ENCODE peak calls at places on chromosomes 1 and 21, in five cellular contexts. A is testis, C is endothelial cell of umbilical vein, M is SK-N-SH, I is neural progenitor cell. N is an unnamed sample.

GRCh38 chr1:207248544-207249206 is 72.8 kb upstream of the CD55 start:
- DNase-seq in A (no peak), I (no peak), M (no peak), C (no peak), N (no peak)

GRCh38 chr1:37509181-37509580 is 5.4 kb downstream of the MEAF6 start:
- DNase-seq in C (no peak), A (no peak), M (peak; percentile 15), I (peak; percentile 14), N (no peak)

GRCh38 chr21:16794944-16795343 is 717.9 kb upstream of the CXADR start:
- DNase-seq in C (peak; percentile 77), A (no peak), I (no peak), M (no peak), N (no peak)

GRCh38 chr1:215166886-215167285 is 84.3 kb downstream of the KCNK2 start:
- DNase-seq in C (no peak), I (no peak), M (no peak), A (no peak), N (no peak)

GRCh38 chr1:92980732-92981647 is 19.7 kb upstream of the DIPK1A start:
- DNase-seq in C (no peak), A (no peak), I (no peak), M (no peak), N (no peak)

GRCh38 chr1:15997076-15997585 is 6.9 kb upstream of the SRARP start:
- DNase-seq in I (no peak), M (no peak), A (no peak), C (no peak), N (no peak)

GRCh38 chr1:40692429-40692905 is 963 bp downstream of the NFYC start:
- DNase-seq in M (no peak), C (no peak), I (peak; percentile 73), A (peak; percentile 51), N (no peak)

GRCh38 chr1:14304381-14304865 is 294.1 kb upstream of the KAZN start:
- DNase-seq in M (no peak), C (no peak), A (peak; percentile 28), I (no peak), N (no peak)

GRCh38 chr1:145872421-145872891 is 13.2 kb downstream of the ANKRD35 start:
- DNase-seq in M (no peak), I (peak; percentile 37), A (peak; percentile 58), C (no peak), N (no peak)

GRCh38 chr1:98113811-98114210 is 193.0 kb upstream of the DPYD start:
- DNase-seq in I (no peak), M (no peak), C (no peak), A (no peak), N (no peak)

GRCh38 chr1:226653311-226653921 is 85.7 kb downstream of the ITPKB start:
- DNase-seq in M (no peak), I (no peak), A (no peak), C (no peak), N (no peak)

GRCh38 chr1:43149889-43150288 is 22.2 kb downstream of the EBNA1BP2 start:
- DNase-seq in A (no peak), I (no peak), M (no peak), C (no peak), N (no peak)

GRCh38 chr1:238861342-238861741 is 525.0 kb upstream of the CHRM3 start:
- DNase-seq in I (no peak), A (no peak), C (no peak), M (no peak), N (no peak)

GRCh38 chr1:67687649-67688048 is 2.6 kb downstream of the GADD45A start:
- DNase-seq in I (no peak), A (no peak), C (no peak), M (no peak), N (no peak)

GRCh38 chr1:42165511-42166210 is 1.1 kb upstream of the GUCA2A start:
- DNase-seq in I (no peak), M (peak; percentile 76), C (peak; percentile 9), A (no peak), N (no peak)

GRCh38 chr1:55164906-55165305 is 50.3 kb downstream of the USP24 start:
- DNase-seq in I (no peak), A (no peak), M (no peak), C (no peak), N (no peak)

GRCh38 chr1:180586671-180587155 is 27.9 kb downstream of the OVAAL start:
- DNase-seq in M (no peak), I (no peak), C (peak; percentile 47), A (peak; percentile 84), N (no peak)

GRCh38 chr1:103516693-103517092 is 8.8 kb upstream of the RNPC3 start:
- DNase-seq in M (no peak), C (peak; percentile 33), A (no peak), I (no peak), N (no peak)

GRCh38 chr1:149977345-149977744 is 33.2 kb downstream of the OTUD7B start:
- DNase-seq in I (no peak), M (no peak), A (no peak), C (no peak), N (no peak)

GRCh38 chr1:28258628-28259251 is 578 bp upstream of the SESN2 start:
- DNase-seq in M (no peak), I (no peak), C (no peak), A (peak; percentile 33), N (no peak)

GRCh38 chr1:202163281-202164270 is 3.2 kb upstream of the PTPN7 start:
- DNase-seq in I (no peak), A (no peak), M (no peak), C (no peak), N (no peak)

GRCh38 chr1:76677775-76678405 is 189.4 kb upstream of the ST6GALNAC5 start:
- DNase-seq in C (no peak), M (no peak), I (no peak), A (no peak), N (no peak)

GRCh38 chr1:38805036-38805435 is 54.5 kb downstream of the RRAGC start:
- DNase-seq in M (no peak), C (no peak), A (no peak), I (no peak), N (no peak)

GRCh38 chr1:38804062-38804886 is 55.3 kb downstream of the RRAGC start:
- DNase-seq in A (no peak), M (peak; percentile 66), I (peak; percentile 83), C (no peak), N (no peak)

GRCh38 chr1:38800720-38801671 is 58.6 kb downstream of the RRAGC start:
- DNase-seq in I (no peak), C (no peak), A (no peak), M (no peak), N (no peak)

GRCh38 chr1:38806090-38806489 is 53.5 kb downstream of the RRAGC start:
- DNase-seq in C (no peak), A (no peak), I (no peak), M (no peak), N (no peak)

GRCh38 chr1:38803647-38804046 is 55.9 kb downstream of the RRAGC start:
- DNase-seq in I (no peak), A (no peak), C (peak; percentile 9), M (no peak), N (no peak)
- H3K27ac ChIP-seq in I (no peak overlapping the region), A (no peak overlapping the region), C (no peak overlapping the region), M (no peak overlapping the region), N (no peak overlapping the region)

GRCh38 chr21:45598109-45598508 is 45.4 kb upstream of the PCBP3 start:
- DNase-seq in A (no peak), M (no peak), I (no peak), C (no peak), N (no peak)

GRCh38 chr21:45596704-45597318 is 46.7 kb upstream of the PCBP3 start:
- DNase-seq in I (peak; percentile 83), C (peak; percentile 60), M (peak; percentile 87), A (peak; percentile 82), N (peak; percentile 88)

GRCh38 chr21:45600248-45600647 is 43.3 kb upstream of the PCBP3 start:
- DNase-seq in C (no peak), A (no peak), M (no peak), I (no peak), N (no peak)

GRCh38 chr21:45599146-45599581 is 44.4 kb upstream of the PCBP3 start:
- DNase-seq in I (no peak), A (no peak), M (no peak), C (no peak), N (no peak)

GRCh38 chr21:45598666-45599065 is 44.9 kb upstream of the PCBP3 start:
- DNase-seq in M (no peak), I (no peak), C (no peak), A (no peak), N (no peak)
- H3K4me3 ChIP-seq in M (no peak overlapping the region), I (no peak overlapping the region), C (no peak overlapping the region), A (no peak overlapping the region), N (no peak overlapping the region)

DNA sequence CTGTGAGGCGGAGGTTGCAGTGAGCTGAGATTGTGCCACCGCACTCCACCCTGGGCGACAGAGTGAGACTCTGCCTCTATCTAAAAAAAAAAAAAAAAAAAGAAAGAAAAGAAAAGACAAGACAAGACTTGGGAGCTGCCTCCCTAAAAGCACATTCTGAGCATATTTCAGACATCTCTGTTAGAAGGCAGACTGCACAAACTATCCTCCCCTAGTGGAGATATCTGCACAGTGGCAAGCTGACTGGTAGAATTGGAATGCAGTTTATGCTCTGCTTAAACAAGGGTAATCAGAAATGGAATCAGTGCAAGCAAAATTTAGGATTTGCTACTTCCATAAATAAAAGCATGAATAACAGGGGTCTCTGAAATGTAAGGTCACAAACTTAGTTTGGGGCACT is 31.8 kb downstream of the GNG4 start:
- DNase-seq in C (no peak), M (no peak), I (no peak), A (no peak), N (no peak)
- TF ChIP-seq CTCF in C (no peak), M (peak; percentile 56), I (no peak), A (no peak), N (peak; percentile 24)

DNA sequence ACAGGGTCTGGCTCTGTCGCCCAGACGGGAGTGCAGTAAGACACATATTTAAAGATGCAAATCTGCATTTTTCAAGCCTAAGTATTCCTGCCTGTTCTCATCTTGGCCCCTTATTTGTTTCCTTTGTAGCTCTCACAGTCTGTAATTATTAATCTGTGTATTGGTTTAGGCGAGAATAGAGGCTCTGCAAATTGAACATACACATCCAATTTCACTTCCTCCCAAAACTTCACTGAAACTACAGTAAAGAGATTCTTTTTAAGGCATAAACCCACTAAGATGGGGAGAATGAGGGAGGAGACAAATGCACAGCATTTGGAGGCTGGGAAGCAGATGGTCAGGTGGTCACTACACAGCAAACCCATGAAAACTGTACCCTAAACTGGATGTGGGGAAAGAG is 21.0 kb downstream of the HMGN2 start:
- DNase-seq in A (no peak), C (no peak), M (no peak), I (no peak), N (no peak)
- H3K27ac ChIP-seq in A (no peak overlapping the region), C (no peak overlapping the region), M (no peak overlapping the region), I (no peak overlapping the region), N (no peak overlapping the region)

GRCh38 chr1:64357376-64357775 is 112.6 kb upstream of the CACHD1 start:
- DNase-seq in I (no peak), A (no peak), M (no peak), C (no peak), N (no peak)
- H3K4me3 ChIP-seq in I (no peak overlapping the region), A (no peak overlapping the region), M (no peak overlapping the region), C (no peak overlapping the region), N (no peak overlapping the region)

GRCh38 chr1:17849216-17849615 is 94.1 kb downstream of the ACTL8 start:
- DNase-seq in M (no peak), I (no peak), C (no peak), A (no peak), N (no peak)
- TF ChIP-seq CTCF in M (peak; percentile 33), I (peak; percentile 16), C (no peak), A (no peak), N (peak; percentile 53)

GRCh38 chr1:243726792-243727502 is 123.1 kb downstream of the AKT3 start:
- DNase-seq in A (no peak), M (no peak), C (no peak), I (no peak), N (no peak)
- H3K27ac ChIP-seq in A (no peak overlapping the region), M (no peak overlapping the region), C (no peak overlapping the region), I (no peak overlapping the region), N (no peak overlapping the region)